ENCODE peak calls at places on chromosomes 12 and 14, in six cellular contexts. N is suprapubic skin, F is IMR-90, K is neuronal stem cell, W is cardiac muscle cell, U is MM.1S. Y is an unnamed sample.

GRCh38 chr14:49984419-49984818 is 91.5 kb downstream of the ARF6 start:
- DNase-seq in K (no peak), U (no peak), N (no peak), F (peak), W (no peak), Y (no peak)

GRCh38 chr12:48029811-48030650 is 25.8 kb upstream of the COL2A1 start:
- DNase-seq in F (no peak), K (no peak), U (no peak), N (no peak), W (no peak), Y (no peak)

GRCh38 chr12:111056618-111057521 is 136.5 kb upstream of the MYL2 start:
- DNase-seq in W (no peak), N (no peak), K (no peak), U (no peak), F (no peak), Y (no peak)

GRCh38 chr14:20757963-20758362 is 10.2 kb upstream of the EDDM3B start:
- DNase-seq in U (no peak), W (peak), K (no peak), F (no peak), N (no peak), Y (no peak)

GRCh38 chr12:1835178-1836131 is 15.1 kb downstream of the LRTM2 start:
- DNase-seq in K (no peak), U (no peak), F (no peak), N (no peak), W (no peak), Y (no peak)

GRCh38 chr12:4001869-4002268 is 128.7 kb upstream of the PARP11 start:
- DNase-seq in U (no peak), N (no peak), F (no peak), W (no peak), K (no peak), Y (no peak)

GRCh38 chr14:101105045-101105444 is 201.5 kb upstream of the RTL1 start:
- DNase-seq in U (no peak), F (no peak), W (no peak), K (no peak), N (no peak), Y (no peak)

GRCh38 chr14:67622675-67623074 is 3.0 kb downstream of the ARG2 start:
- DNase-seq in F (peak), K (peak), N (no peak), U (no peak), W (peak), Y (peak)

GRCh38 chr12:89883630-89884364 is 175.2 kb upstream of the ATP2B1 start:
- DNase-seq in K (peak), W (no peak), F (peak), U (no peak), N (no peak), Y (peak)

GRCh38 chr12:93167841-93168492 is 209.8 kb upstream of the NUDT4 start:
- DNase-seq in F (no peak), U (peak), K (peak), W (peak), N (no peak), Y (no peak)

GRCh38 chr12:55499810-55500252 is 7.7 kb downstream of the OR6C68 start:
- DNase-seq in U (no peak), W (peak), K (no peak), N (no peak), F (no peak), Y (no peak)

GRCh38 chr12:49098035-49098451 is 3.4 kb upstream of the DHH start:
- DNase-seq in N (no peak), W (peak), K (peak), F (peak), U (peak), Y (peak)

GRCh38 chr12:132190012-132190755 is 45.9 kb downstream of the NOC4L start:
- DNase-seq in W (peak), U (no peak), K (no peak), F (no peak), N (no peak), Y (no peak)

GRCh38 chr14:91835197-91835919 is 32.0 kb downstream of the TC2N start:
- DNase-seq in F (no peak), N (no peak), W (peak), K (no peak), U (no peak), Y (no peak)

GRCh38 chr12:79531547-79531946 is 159.2 kb downstream of the PAWR start:
- DNase-seq in U (no peak), K (no peak), N (no peak), F (peak), W (no peak), Y (no peak)

GRCh38 chr12:21613931-21614330 is 9.3 kb upstream of the GYS2 start:
- DNase-seq in F (no peak), U (no peak), K (no peak), W (no peak), N (no peak), Y (no peak)

GRCh38 chr12:51533799-51534198 is 57.2 kb upstream of the SCN8A start:
- DNase-seq in U (no peak), W (peak), K (no peak), F (peak), N (no peak), Y (peak)

GRCh38 chr12:124470806-124471205 is 96.6 kb downstream of the NCOR2 start:
- DNase-seq in K (no peak), W (no peak), F (no peak), U (no peak), N (no peak), Y (no peak)

GRCh38 chr12:62659457-62660295 is 193.1 kb downstream of the MON2 start:
- DNase-seq in K (peak), W (no peak), U (no peak), N (no peak), F (no peak), Y (peak)

GRCh38 chr14:106200539-106201310 is 674.3 kb downstream of the TMEM121 start:
- DNase-seq in U (no peak), K (no peak), N (no peak), F (no peak), W (no peak), Y (no peak)

GRCh38 chr12:124556896-124557501 is 10.4 kb downstream of the NCOR2 start:
- DNase-seq in F (no peak), W (no peak), N (no peak), U (no peak), K (no peak), Y (no peak)

GRCh38 chr14:75542585-75543091 is 20.4 kb downstream of the BATF start:
- DNase-seq in W (peak), U (no peak), F (no peak), K (no peak), N (peak), Y (peak)

GRCh38 chr14:106631886-106632285 is 1105.5 kb downstream of the TMEM121 start:
- DNase-seq in K (no peak), N (no peak), W (no peak), F (no peak), U (no peak), Y (no peak)

GRCh38 chr14:92351750-92352149 is 28.8 kb downstream of the SLC24A4 start:
- DNase-seq in U (no peak), W (no peak), N (no peak), K (no peak), F (no peak), Y (no peak)

GRCh38 chr14:99995700-99996356 is 69.4 kb upstream of the EVL start:
- DNase-seq in N (no peak), W (peak), U (peak), F (peak), K (no peak), Y (peak)

GRCh38 chr12:108731105-108731865 is at the start of gene CORO1C:
- DNase-seq in F (peak), N (peak), K (peak), W (peak), U (peak), Y (peak)

GRCh38 chr12:28035483-28035882 is 63.0 kb upstream of the PTHLH start:
- DNase-seq in N (no peak), F (peak), U (no peak), K (no peak), W (no peak), Y (peak)

GRCh38 chr12:40226652-40227051 is 1.9 kb downstream of the LRRK2 start:
- DNase-seq in U (no peak), N (peak), W (no peak), K (no peak), F (peak), Y (peak)

GRCh38 chr12:22525426-22525825 is 18.9 kb downstream of the C2CD5 start:
- DNase-seq in K (no peak), N (no peak), W (no peak), U (no peak), F (peak), Y (peak)

GRCh38 chr14:78967111-78967809 is 797.1 kb downstream of the NRXN3 start:
- DNase-seq in K (no peak), F (peak), N (no peak), U (no peak), W (no peak), Y (peak)

GRCh38 chr12:5511644-5512584 is 80.0 kb downstream of the NTF3 start:
- DNase-seq in W (peak), K (no peak), N (peak), U (no peak), F (peak), Y (peak)

GRCh38 chr12:45637706-45638105 is 91.8 kb upstream of the ARID2 start:
- DNase-seq in N (no peak), W (no peak), U (no peak), K (no peak), F (peak), Y (peak)

GRCh38 chr12:4034926-4035325 is 161.7 kb upstream of the PARP11 start:
- DNase-seq in U (no peak), N (no peak), K (no peak), F (peak), W (no peak), Y (peak)

GRCh38 chr14:104795781-104796681 is 483 bp upstream of the AKT1 start:
- DNase-seq in K (no peak), N (no peak), U (peak), F (no peak), W (peak), Y (peak)

GRCh38 chr12:103841690-103842584 is 903 bp upstream of the NT5DC3 start:
- DNase-seq in K (peak), U (peak), W (no peak), F (peak), N (no peak), Y (peak)
- H3K4me3 ChIP-seq in K (peak), U (peak), W (peak), F (peak), N (peak), Y (peak)

GRCh38 chr12:69688496-69689427 is 10.3 kb downstream of the BEST3 start:
- DNase-seq in U (no peak), W (peak), F (peak), K (no peak), N (no peak), Y (peak)
- H3K4me3 ChIP-seq in U (no peak), W (no peak), F (no peak), K (no peak), N (no peak), Y (no peak)

GRCh38 chr14:51096870-51097269 is 2.0 kb upstream of the TRIM9 start:
- DNase-seq in N (no peak), W (no peak), U (no peak), F (no peak), K (no peak), Y (no peak)

GRCh38 chr14:51097287-51097686 is 2.4 kb upstream of the TRIM9 start:
- DNase-seq in F (no peak), N (no peak), W (no peak), U (no peak), K (no peak), Y (no peak)

GRCh38 chr14:51094282-51094821 is 553 bp downstream of the TRIM9 start:
- DNase-seq in N (no peak), W (peak), K (peak), F (no peak), U (no peak), Y (no peak)

GRCh38 chr14:51094901-51095853 is at the start of gene TRIM9:
- DNase-seq in F (peak), K (peak), U (peak), W (peak), N (peak), Y (peak)

GRCh38 chr14:51095854-51096823 is 1.2 kb upstream of the TRIM9 start:
- DNase-seq in K (peak), F (peak), N (peak), W (no peak), U (no peak), Y (peak)
- H3K4me3 ChIP-seq in K (peak), F (peak), N (peak), W (peak), U (peak), Y (peak)

GRCh38 chr14:102439556-102439955 is 70.0 kb downstream of the ANKRD9 start:
- DNase-seq in F (no peak), N (no peak), W (no peak), U (no peak), K (no peak), Y (no peak)

GRCh38 chr14:102442241-102443211 is 67.0 kb downstream of the ANKRD9 start:
- DNase-seq in F (peak), W (no peak), N (no peak), U (no peak), K (no peak), Y (no peak)

GRCh38 chr14:102440392-102440791 is 69.2 kb downstream of the ANKRD9 start:
- DNase-seq in K (no peak), N (no peak), U (no peak), F (no peak), W (no peak), Y (no peak)

GRCh38 chr14:102434647-102435175 is 72.0 kb downstream of the TECPR2 start:
- DNase-seq in K (no peak), U (no peak), F (no peak), N (no peak), W (no peak), Y (no peak)

GRCh38 chr14:102437997-102438922 is 71.3 kb downstream of the ANKRD9 start:
- DNase-seq in U (peak), N (peak), F (peak), K (peak), W (peak), Y (peak)
- H3K4me3 ChIP-seq in U (no peak), N (peak), F (no peak), K (no peak), W (no peak), Y (peak)

GRCh38 chr12:126069549-126070165 is 1004.4 kb downstream of the AACS start:
- DNase-seq in N (no peak), F (peak), U (peak), K (peak), W (peak), Y (peak)

GRCh38 chr12:126064028-126064427 is 998.8 kb downstream of the AACS start:
- DNase-seq in K (no peak), W (peak), U (no peak), F (no peak), N (no peak), Y (no peak)

GRCh38 chr12:126067930-126068329 is 1002.7 kb downstream of the AACS start:
- DNase-seq in U (no peak), W (no peak), K (no peak), F (no peak), N (no peak), Y (no peak)
- H3K4me3 ChIP-seq in U (no peak), W (no peak), K (no peak), F (no peak), N (no peak), Y (no peak)

GRCh38 chr12:44431647-44432352 is 444.3 kb downstream of the NELL2 start:
- DNase-seq in N (no peak), W (no peak), F (no peak), U (no peak), K (no peak), Y (no peak)
- H3K4me3 ChIP-seq in N (no peak), W (no peak), F (no peak), U (no peak), K (no peak), Y (no peak)

GRCh38 chr14:22509751-22510300 is 79.2 kb downstream of the DAD1 start:
- DNase-seq in U (no peak), F (no peak), K (no peak), N (no peak), W (no peak), Y (no peak)
- H3K4me3 ChIP-seq in U (no peak), F (no peak), K (no peak), N (no peak), W (no peak), Y (no peak)

DNA sequence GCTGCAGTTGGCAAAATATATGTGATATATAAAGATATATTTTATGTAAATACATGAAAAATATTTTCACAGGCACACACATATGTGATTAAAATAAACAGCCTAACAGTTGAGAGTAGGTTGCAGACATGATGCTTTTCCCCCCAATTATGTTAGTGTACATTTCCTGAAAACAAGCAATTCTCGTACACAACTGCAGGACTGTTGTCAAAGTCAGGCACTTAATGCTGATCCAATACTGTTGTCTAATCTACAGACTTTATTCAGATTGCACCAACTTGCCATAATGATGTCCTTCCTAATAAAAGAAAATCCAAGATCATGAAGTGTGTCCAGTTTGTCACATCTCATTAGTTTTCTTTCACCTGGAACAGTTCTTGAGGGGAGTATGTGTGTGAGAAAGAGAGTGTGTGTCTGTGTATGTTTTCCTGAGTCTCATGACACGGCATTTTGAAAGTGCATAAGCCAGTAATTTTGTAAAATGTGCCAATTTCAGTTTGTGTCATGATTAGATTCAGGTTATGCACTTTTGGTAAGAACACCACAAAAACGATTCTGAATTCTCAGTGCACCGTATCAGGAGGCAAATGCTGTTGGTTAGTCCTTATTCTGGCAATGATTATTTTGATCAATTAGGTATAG is 16.5 kb upstream of the SEL1L start:
- DNase-seq in W (no peak), U (no peak), K (no peak), F (no peak), N (no peak), Y (no peak)
- H3K4me3 ChIP-seq in W (no peak), U (no peak), K (no peak), F (no peak), N (no peak), Y (no peak)

DNA sequence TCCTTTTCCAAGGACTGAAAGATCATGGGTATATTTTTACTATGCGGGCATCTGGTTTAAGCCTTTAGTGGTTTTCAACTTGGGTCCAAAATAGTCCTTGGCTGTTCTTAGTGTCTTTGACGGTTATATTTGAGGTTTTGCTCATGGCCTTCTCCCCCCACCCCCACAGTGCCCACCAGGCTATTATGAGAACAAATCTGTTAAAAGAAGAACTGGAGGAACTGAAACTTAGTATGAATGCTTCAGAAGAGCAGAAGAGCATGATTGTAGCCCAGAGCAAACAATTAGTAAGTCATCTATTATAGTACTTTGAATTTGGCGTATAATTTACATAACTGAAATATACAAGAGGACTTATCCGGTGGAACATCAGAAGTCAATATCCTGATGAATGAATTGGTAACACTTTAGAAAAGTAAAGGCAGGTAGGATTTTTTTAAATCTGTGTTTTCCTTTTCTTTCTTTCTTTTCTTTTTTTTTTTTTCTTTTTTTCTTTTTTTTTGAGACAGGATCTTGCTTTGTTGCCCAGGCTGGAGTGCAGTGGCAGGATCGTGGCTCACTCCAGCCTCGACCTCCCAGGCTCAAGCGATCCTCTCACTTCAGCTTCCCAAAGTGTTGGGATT is 71.8 kb upstream of the BCAT1 start:
- DNase-seq in K (no peak), U (peak), F (no peak), W (no peak), N (no peak), Y (no peak)
- H3K4me3 ChIP-seq in K (no peak), U (peak), F (no peak), W (no peak), N (no peak), Y (no peak)